ENCODE peak calls at places on chromosomes 7 and 10, in eight cellular contexts. M is CD8-positive, alpha-beta memory T cell; A is adrenal gland; V is HCT116; L is OCI-LY7; O is upper lobe of right lung; H is heart left ventricle; S is H1. Z is an unnamed sample.

GRCh38 chr10:97356318-97356914 is 21.9 kb upstream of the FRAT2 start:
- DNase-seq in M (no peak), A (no peak), V (no peak), L (peak; percentile 53), O (no peak), H (no peak), S (no peak), Z (no peak)

GRCh38 chr7:100390286-100391028 is 17.2 kb downstream of the PILRA start:
- DNase-seq in M (no peak), A (no peak), V (no peak), L (no peak), O (no peak), H (no peak), S (no peak), Z (no peak)

GRCh38 chr10:93680414-93681047 is 21.9 kb downstream of the FRA10AC1 start:
- DNase-seq in M (no peak), A (peak; percentile 7), V (peak; percentile 34), L (peak; percentile 70), O (no peak), H (no peak), S (no peak), Z (no peak)

GRCh38 chr7:119900996-119901395 is 372.0 kb upstream of the KCND2 start:
- DNase-seq in M (no peak), A (peak; percentile 58), V (no peak), L (no peak), O (no peak), H (no peak), S (no peak), Z (no peak)

GRCh38 chr7:13981070-13981469 is 8.4 kb downstream of the ETV1 start:
- DNase-seq in M (no peak), A (peak; percentile 62), V (peak; percentile 86), L (no peak), O (no peak), H (peak; percentile 66), S (no peak), Z (no peak)

GRCh38 chr10:62386401-62387320 is 12.5 kb downstream of the ZNF365 start:
- DNase-seq in M (no peak), A (no peak), V (no peak), L (no peak), O (no peak), H (no peak), S (no peak), Z (no peak)

GRCh38 chr7:50599385-50599784 is 34.2 kb upstream of the DDC start:
- DNase-seq in M (no peak), A (no peak), V (no peak), L (no peak), O (no peak), H (no peak), S (no peak), Z (no peak)

GRCh38 chr7:140062118-140062527 is 628 bp downstream of the PARP12 start:
- DNase-seq in M (peak; percentile 50), A (peak; percentile 24), V (no peak), L (no peak), O (peak; percentile 78), H (no peak), S (peak; percentile 51), Z (no peak)

GRCh38 chr10:127871631-127872010 is 21.1 kb downstream of the CLRN3 start:
- DNase-seq in M (no peak), A (no peak), V (no peak), L (no peak), O (no peak), H (no peak), S (no peak), Z (no peak)

GRCh38 chr10:48504141-48504885 is 100.6 kb downstream of the ARHGAP22 start:
- DNase-seq in M (no peak), A (no peak), V (no peak), L (no peak), O (no peak), H (no peak), S (peak; percentile 34), Z (peak; percentile 58)

GRCh38 chr7:44184221-44184873 is 4.9 kb downstream of the GCK start:
- DNase-seq in M (no peak), A (peak; percentile 75), V (peak; percentile 78), L (no peak), O (peak; percentile 42), H (no peak), S (no peak), Z (no peak)

GRCh38 chr7:15515201-15515777 is 46.5 kb downstream of the AGMO start:
- DNase-seq in M (no peak), A (no peak), V (no peak), L (no peak), O (no peak), H (no peak), S (no peak), Z (no peak)

GRCh38 chr10:99368646-99369045 is 39.5 kb downstream of the CNNM1 start:
- DNase-seq in M (no peak), A (no peak), V (no peak), L (no peak), O (no peak), H (no peak), S (no peak), Z (no peak)

GRCh38 chr10:115141254-115141653 is 48.1 kb downstream of the ATRNL1 start:
- DNase-seq in M (no peak), A (no peak), V (peak; percentile 15), L (no peak), O (no peak), H (no peak), S (no peak), Z (no peak)

GRCh38 chr7:80807166-80807900 is 111.5 kb downstream of the SEMA3C start:
- DNase-seq in M (no peak), A (no peak), V (no peak), L (no peak), O (no peak), H (no peak), S (no peak), Z (no peak)

GRCh38 chr7:55157347-55158105 is 138.7 kb downstream of the EGFR start:
- DNase-seq in M (no peak), A (no peak), V (no peak), L (no peak), O (no peak), H (no peak), S (no peak), Z (no peak)

GRCh38 chr7:30184804-30185487 is 50.2 kb downstream of the MTURN start:
- DNase-seq in M (no peak), A (peak; percentile 95), V (no peak), L (no peak), O (no peak), H (no peak), S (no peak), Z (no peak)

GRCh38 chr10:97234403-97234802 is 48.6 kb upstream of the SLIT1 start:
- DNase-seq in M (no peak), A (no peak), V (peak; percentile 12), L (peak; percentile 53), O (no peak), H (no peak), S (no peak), Z (no peak)

GRCh38 chr10:90318659-90319058 is 539.2 kb downstream of the HTR7 start:
- DNase-seq in M (no peak), A (no peak), V (no peak), L (no peak), O (no peak), H (no peak), S (no peak), Z (no peak)

GRCh38 chr7:105656922-105657521 is 75.7 kb upstream of the EFCAB10 start:
- DNase-seq in M (peak; percentile 63), A (peak; percentile 62), V (peak; percentile 19), L (peak; percentile 66), O (no peak), H (no peak), S (peak; percentile 94), Z (no peak)

GRCh38 chr10:5033061-5033770 is 29.6 kb upstream of the AKR1C2 start:
- DNase-seq in M (no peak), A (no peak), V (no peak), L (no peak), O (no peak), H (no peak), S (no peak), Z (no peak)

GRCh38 chr7:70833726-70834125 is 298.2 kb upstream of the GALNT17 start:
- DNase-seq in M (no peak), A (no peak), V (no peak), L (no peak), O (no peak), H (no peak), S (no peak), Z (no peak)

GRCh38 chr10:49161411-49161997 is 26.7 kb downstream of the TMEM273 start:
- DNase-seq in M (no peak), A (peak; percentile 43), V (no peak), L (peak; percentile 66), O (no peak), H (no peak), S (no peak), Z (no peak)

DNA sequence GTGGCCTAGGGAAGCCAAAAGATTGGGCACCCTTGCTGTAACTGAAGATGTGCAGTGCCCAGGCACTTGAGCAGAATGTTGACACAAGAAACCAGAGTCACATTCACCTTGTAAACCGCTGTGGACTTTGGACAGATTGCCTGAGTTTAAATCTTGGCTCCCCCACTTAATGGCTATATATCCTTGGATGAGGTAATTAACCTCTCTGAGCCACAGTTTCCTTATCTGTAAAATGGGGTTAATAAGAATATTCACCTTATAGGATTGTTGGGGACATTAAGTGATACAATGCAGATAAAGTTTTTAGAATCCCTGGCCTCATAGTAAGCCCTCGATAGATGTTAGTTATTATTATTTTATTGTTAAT is 331.0 kb downstream of the LRMDA start:
- DNase-seq in M (no peak), A (no peak), V (no peak), L (no peak), O (no peak), H (no peak), S (no peak), Z (no peak)
- H3K27ac ChIP-seq in M (no peak overlapping the region), A (no peak overlapping the region), V (no peak overlapping the region), L (no peak overlapping the region), O (no peak overlapping the region), H (no peak overlapping the region), S (no peak overlapping the region), Z (no peak overlapping the region)

GRCh38 chr7:152030561-152030960 is 5.1 kb downstream of the GALNT11 start:
- DNase-seq in M (no peak), A (no peak), V (no peak), L (no peak), O (no peak), H (no peak), S (no peak), Z (no peak)

GRCh38 chr7:152025077-152025936 is at the start of gene GALNT11:
- DNase-seq in M (peak; percentile 88), A (peak; percentile 89), V (peak; percentile 54), L (no peak), O (peak; percentile 94), H (peak; percentile 90), S (peak; percentile 89), Z (peak; percentile 93)

GRCh38 chr7:152025937-152026890 is 740 bp downstream of the GALNT11 start:
- DNase-seq in M (no peak), A (no peak), V (no peak), L (no peak), O (no peak), H (no peak), S (no peak), Z (no peak)
- H3K27ac ChIP-seq in M (peak overlapping the region; percentile 85), A (peak overlapping the region; percentile 93), V (peak overlapping the region; percentile 70), L (no peak overlapping the region), O (peak overlapping the region; percentile 87), H (peak overlapping the region; percentile 84), S (no peak overlapping the region), Z (peak overlapping the region; percentile 86)

GRCh38 chr10:102712843-102713242 is 1.4 kb downstream of the ARL3 start:
- DNase-seq in M (no peak), A (no peak), V (no peak), L (no peak), O (no peak), H (no peak), S (no peak), Z (no peak)
- H3K27ac ChIP-seq in M (peak overlapping the region; percentile 85), A (peak overlapping the region; percentile 84), V (no peak overlapping the region), L (peak overlapping the region; percentile 84), O (peak overlapping the region; percentile 87), H (no peak overlapping the region), S (no peak overlapping the region), Z (no peak overlapping the region)

GRCh38 chr7:142909921-142910521 is 23.5 kb downstream of the TRPV5 start:
- DNase-seq in M (no peak), A (no peak), V (no peak), L (no peak), O (no peak), H (no peak), S (no peak), Z (no peak)
- H3K27ac ChIP-seq in M (no peak overlapping the region), A (no peak overlapping the region), V (no peak overlapping the region), L (no peak overlapping the region), O (no peak overlapping the region), H (no peak overlapping the region), S (no peak overlapping the region), Z (no peak overlapping the region)

Z was measured in suprapubic skin.